ENCODE peak calls at places on chromosomes 5 and 9, in six cellular contexts. D is H1, B is HepG2, O is GM12878, N is SK-N-SH, J is K562. Q is an unnamed sample.

GRCh38 chr9:18606831-18607230 is 132.9 kb downstream of the ADAMTSL1 start:
- DNase-seq in B (no peak), N (no peak), O (no peak), J (no peak), D (peak; percentile 7), Q (no peak)

GRCh38 chr5:17056056-17056690 is 120.1 kb upstream of the MYO10 start:
- DNase-seq in D (no peak), N (no peak), B (no peak), J (no peak), O (no peak), Q (no peak)

GRCh38 chr9:10876333-10876732 is 263.5 kb upstream of the PTPRD start:
- DNase-seq in B (no peak), J (no peak), D (no peak), O (no peak), N (no peak), Q (no peak)

GRCh38 chr5:143277536-143277935 is 126.0 kb downstream of the NR3C1 start:
- DNase-seq in O (no peak), D (no peak), J (no peak), B (no peak), N (no peak), Q (no peak)

GRCh38 chr5:104084896-104085295 is 522.3 kb upstream of the NUDT12 start:
- DNase-seq in O (no peak), B (no peak), D (no peak), J (no peak), N (no peak), Q (no peak)

GRCh38 chr5:139474815-139475791 is 4.3 kb downstream of the SMIM33 start:
- DNase-seq in N (no peak), D (no peak), B (no peak), O (no peak), J (peak; percentile 68), Q (peak; percentile 84)

GRCh38 chr5:120454094-120454798 is 9.9 kb upstream of the PRR16 start:
- DNase-seq in O (no peak), J (no peak), B (no peak), N (no peak), D (no peak), Q (no peak)

GRCh38 chr5:149210968-149211495 is 60.6 kb upstream of the AFAP1L1 start:
- DNase-seq in N (no peak), D (no peak), B (no peak), J (no peak), O (no peak), Q (no peak)

GRCh38 chr5:14331377-14331776 is 188.2 kb downstream of the TRIO start:
- DNase-seq in J (no peak), N (no peak), B (no peak), O (no peak), D (no peak), Q (peak; percentile 33)

GRCh38 chr9:124770359-124771020 is 621 bp downstream of the NR6A1 start:
- DNase-seq in O (no peak), J (peak; percentile 77), B (no peak), D (no peak), N (peak; percentile 75), Q (peak; percentile 35)

GRCh38 chr9:72602629-72603028 is 81.2 kb downstream of the TMC1 start:
- DNase-seq in O (no peak), D (no peak), J (no peak), N (no peak), B (no peak), Q (no peak)

GRCh38 chr5:52725065-52725746 is 62.5 kb upstream of the ITGA1 start:
- DNase-seq in N (no peak), D (no peak), B (peak; percentile 20), O (no peak), J (no peak), Q (peak; percentile 65)

GRCh38 chr9:137054932-137055384 is 1.1 kb upstream of the ENTPD2 start:
- DNase-seq in D (no peak), O (no peak), B (peak; percentile 46), N (no peak), J (no peak), Q (no peak)

GRCh38 chr5:141874262-141874964 is 3.8 kb downstream of the PCDH1 start:
- DNase-seq in N (peak; percentile 48), B (peak; percentile 37), D (no peak), J (no peak), O (no peak), Q (no peak)

GRCh38 chr9:137606005-137606601 is 617 bp downstream of the ARRDC1 start:
- DNase-seq in J (no peak), N (peak; percentile 65), O (no peak), B (no peak), D (no peak), Q (no peak)

GRCh38 chr5:154829589-154830218 is 20.7 kb downstream of the FAXDC2 start:
- DNase-seq in O (no peak), N (no peak), J (no peak), B (no peak), D (no peak), Q (no peak)

GRCh38 chr9:33988219-33988890 is 60.3 kb downstream of the UBAP2 start:
- DNase-seq in J (no peak), B (no peak), N (no peak), D (no peak), O (peak; percentile 62), Q (no peak)

GRCh38 chr5:128241071-128241695 is 157.6 kb downstream of the SLC12A2 start:
- DNase-seq in D (no peak), J (no peak), N (no peak), B (no peak), O (no peak), Q (no peak)

GRCh38 chr9:124593080-124594058 is 86.2 kb upstream of the NR5A1 start:
- DNase-seq in B (no peak), N (no peak), D (peak; percentile 71), J (peak; percentile 39), O (no peak), Q (no peak)

GRCh38 chr9:14030350-14030823 is 283.6 kb downstream of the NFIB start:
- DNase-seq in D (no peak), J (no peak), N (peak; percentile 15), B (no peak), O (no peak), Q (no peak)

GRCh38 chr9:14029811-14030210 is 284.1 kb downstream of the NFIB start:
- DNase-seq in J (no peak), D (no peak), O (no peak), B (no peak), N (no peak), Q (no peak)

GRCh38 chr9:14031015-14031414 is 282.9 kb downstream of the NFIB start:
- DNase-seq in J (no peak), B (no peak), N (no peak), O (no peak), D (no peak), Q (no peak)

GRCh38 chr9:14025741-14026140 is 288.2 kb downstream of the NFIB start:
- DNase-seq in D (no peak), B (no peak), O (no peak), J (no peak), N (no peak), Q (no peak)

DNA sequence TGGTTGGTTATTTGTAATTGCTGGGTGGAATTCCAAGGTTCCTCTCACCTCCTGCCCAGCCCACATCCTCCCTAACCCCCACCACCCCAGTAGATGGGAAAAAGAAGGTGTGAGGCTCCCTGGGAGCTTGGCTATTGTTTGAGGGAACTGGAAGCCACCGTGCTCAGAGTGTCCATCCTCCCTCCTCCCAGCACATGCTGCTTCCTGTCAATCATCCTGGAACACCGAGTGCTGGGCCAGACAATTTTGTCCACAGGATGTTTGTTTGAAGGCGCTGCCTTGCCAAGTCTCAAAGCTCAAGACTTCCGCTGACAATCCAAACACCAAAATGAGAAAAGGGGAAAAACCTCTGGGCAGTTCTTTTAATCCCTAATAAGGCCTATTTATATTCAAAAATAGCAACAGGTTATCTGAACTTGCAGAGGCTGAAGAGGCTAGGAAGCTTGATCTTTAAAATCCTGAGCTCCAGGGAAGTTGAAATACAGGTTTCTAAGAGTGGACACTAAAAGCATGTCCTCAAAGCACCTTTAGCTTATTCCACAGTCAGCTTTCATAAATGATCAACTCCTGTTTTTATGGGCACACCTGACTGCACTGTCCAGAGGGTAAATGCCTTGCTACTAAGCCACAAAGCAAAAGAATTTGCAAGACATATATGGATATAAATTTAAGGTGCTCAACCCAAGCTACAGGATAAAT is 286.7 kb downstream of the NFIB start:
- DNase-seq in N (no peak), O (no peak), J (no peak), D (no peak), B (no peak), Q (no peak)
- TF ChIP-seq POLR2AphosphoS5 in N (no peak), O (no peak), J (no peak), D (no peak), B (no peak), Q (no peak)

GRCh38 chr5:93573627-93573974 is 7.4 kb downstream of the NR2F1-AS1 start:
- DNase-seq in N (no peak), D (no peak), O (no peak), J (no peak), B (no peak), Q (no peak)

GRCh38 chr5:93572773-93573626 is 8.0 kb downstream of the NR2F1-AS1 start:
- DNase-seq in B (no peak), O (no peak), N (no peak), D (no peak), J (no peak), Q (no peak)

GRCh38 chr5:93575466-93575865 is 5.6 kb downstream of the NR2F1-AS1 start:
- DNase-seq in B (no peak), O (no peak), N (no peak), J (no peak), D (no peak), Q (no peak)

GRCh38 chr5:93574939-93575241 is 6.1 kb downstream of the NR2F1-AS1 start:
- DNase-seq in N (no peak), J (no peak), D (no peak), B (no peak), O (no peak), Q (no peak)

GRCh38 chr5:93574041-93574938 is 6.7 kb downstream of the NR2F1-AS1 start:
- DNase-seq in D (no peak), J (no peak), N (no peak), O (no peak), B (no peak), Q (no peak)
- H3K4me3 ChIP-seq in D (no peak overlapping the region), J (no peak overlapping the region), N (no peak overlapping the region), O (no peak overlapping the region), B (no peak overlapping the region), Q (no peak overlapping the region)

DNA sequence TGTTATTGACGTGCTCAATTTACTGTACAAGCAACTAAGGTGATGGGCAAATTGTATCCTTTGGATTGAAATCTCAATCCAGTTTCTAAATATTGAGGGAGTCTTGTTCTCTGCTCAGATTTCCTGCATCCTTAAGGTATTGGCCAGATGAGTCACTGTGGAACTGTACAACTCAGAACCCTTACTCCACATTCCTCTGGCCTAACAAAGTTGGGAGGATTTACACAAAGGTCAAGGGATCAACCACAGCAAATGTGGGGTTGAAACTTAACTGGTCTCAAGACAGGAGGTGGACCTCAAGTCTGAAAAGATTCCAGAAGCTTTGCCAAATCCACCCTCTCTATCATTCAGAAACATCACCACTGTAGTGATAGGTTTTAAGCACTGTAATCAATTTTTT is 81.5 kb upstream of the AGXT2 start:
- DNase-seq in D (no peak), O (no peak), J (no peak), N (no peak), B (no peak), Q (no peak)
- TF ChIP-seq GABPA in D (no peak), O (no peak), J (no peak), N (no peak), B (no peak), Q (no peak)

DNA sequence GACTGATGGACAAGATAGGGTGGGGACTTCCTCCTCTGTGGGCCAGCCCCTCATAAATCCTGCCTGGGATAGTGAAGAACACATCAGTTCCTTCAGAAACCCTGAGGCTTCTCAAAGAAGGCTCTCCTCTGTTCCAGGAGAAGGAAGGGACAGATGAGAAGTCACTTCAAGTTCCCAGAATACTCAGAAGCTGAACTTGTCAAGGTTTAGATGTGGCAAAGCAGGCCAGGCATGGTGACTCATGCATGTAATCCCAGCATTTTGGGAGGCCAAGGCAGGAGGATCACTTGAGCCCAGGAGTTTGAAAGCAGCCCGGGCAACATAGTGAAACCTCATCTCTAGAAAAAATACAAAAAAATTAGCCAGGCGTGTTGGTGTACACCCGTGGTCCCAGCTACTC is 38.5 kb downstream of the STOM start:
- DNase-seq in N (no peak), B (no peak), J (no peak), D (no peak), O (no peak), Q (no peak)
- TF ChIP-seq POLR2AphosphoS5 in N (no peak), B (no peak), J (no peak), D (no peak), O (no peak), Q (no peak)

Q was measured in HL-60.